ENCODE peak calls at places on chromosomes 16 and 17, in ten cellular contexts. E, W, S, O, J, H, T, C, M and Y are unnamed samples.

GRCh38 chr16:27369806-27370205 is 32.2 kb upstream of the IL21R start:
- DNase-seq in W (no peak), O (no peak), T (no peak), C (no peak), E (no peak), H (no peak), J (no peak), M (no peak), S (no peak), Y (peak; percentile 79)

GRCh38 chr17:78366109-78366848 is 6.4 kb upstream of the SOCS3 start:
- DNase-seq in S (no peak), O (no peak), E (no peak), H (peak; percentile 42), J (no peak), T (no peak), W (no peak), C (no peak), M (no peak), Y (no peak)

GRCh38 chr16:9138021-9138680 is 46.7 kb downstream of the HAPSTR1 start:
- DNase-seq in O (no peak), C (no peak), M (no peak), W (peak; percentile 40), S (no peak), T (no peak), H (no peak), E (no peak), J (no peak), Y (no peak)

GRCh38 chr16:2791174-2791573 is 3.8 kb upstream of the PRSS33 start:
- DNase-seq in M (no peak), T (no peak), O (no peak), H (no peak), W (peak; percentile 30), J (no peak), S (no peak), E (no peak), C (no peak), Y (no peak)

GRCh38 chr17:59361386-59361785 is 29.9 kb downstream of the YPEL2 start:
- DNase-seq in J (no peak), H (no peak), S (no peak), C (no peak), E (no peak), T (no peak), M (no peak), O (no peak), W (no peak), Y (peak; percentile 81)

GRCh38 chr17:79089720-79090502 is 15.3 kb downstream of the ENGASE start:
- DNase-seq in E (no peak), J (no peak), O (no peak), T (no peak), S (no peak), C (no peak), M (no peak), H (no peak), W (peak; percentile 53), Y (no peak)

GRCh38 chr16:8776193-8776592 is 21.2 kb downstream of the TMEM186 start:
- DNase-seq in W (no peak), T (no peak), C (peak; percentile 32), O (no peak), J (no peak), S (no peak), H (no peak), E (no peak), M (no peak), Y (no peak)

GRCh38 chr16:49431591-49432290 is 58.1 kb downstream of the C16orf78 start:
- DNase-seq in J (no peak), C (no peak), O (no peak), H (no peak), S (no peak), E (no peak), W (no peak), T (no peak), M (no peak), Y (no peak)

GRCh38 chr17:48194097-48194550 is 86.6 kb downstream of the SNX11 start:
- DNase-seq in H (no peak), T (no peak), O (no peak), C (no peak), W (no peak), S (peak; percentile 89), M (no peak), J (no peak), E (no peak), Y (peak; percentile 47)

GRCh38 chr16:56691885-56692284 is 9.6 kb downstream of the MT1X start:
- DNase-seq in O (no peak), M (no peak), W (no peak), J (no peak), T (no peak), C (peak; percentile 90), S (peak; percentile 66), E (no peak), H (no peak), Y (peak; percentile 17)

GRCh38 chr16:49292413-49292812 is 10.8 kb upstream of the CBLN1 start:
- DNase-seq in J (no peak), E (no peak), W (no peak), O (no peak), T (no peak), S (no peak), M (no peak), H (no peak), C (no peak), Y (no peak)